ENCODE peak calls at places on chromosomes 13 and 19, in ten cellular contexts. X is mammary epithelial cell, G is endothelial cell of umbilical vein, I is cardiac muscle cell, J is esophagus muscularis mucosa, Z is upper lobe of right lung, A is sigmoid colon, W is uterus, D is neural progenitor cell, T is stomach. N is an unnamed sample. For H3K27me3, the result is how much of the 10 kb centered on the place peaks cover.

GRCh38 chr19:51327066-51327985 is 14.6 kb downstream of the VSIG10L start:
- DNase-seq in X (peak), G (peak), I (peak), J (no peak), Z (peak), A (no peak), W (no peak), D (peak), T (peak), N (no peak)

GRCh38 chr13:68056816-68057710 is 826.9 kb upstream of the PCDH9 start:
- DNase-seq in X (peak), G (peak), I (no peak), J (no peak), Z (no peak), A (no peak), W (no peak), D (no peak), T (no peak), N (peak)

GRCh38 chr13:98133949-98134348 is 8.9 kb upstream of the FARP1 start:
- DNase-seq in X (no peak), G (no peak), I (no peak), J (no peak), Z (no peak), A (no peak), W (no peak), D (no peak), T (no peak), N (no peak)

GRCh38 chr19:4075373-4075772 is 8.7 kb upstream of the ZBTB7A start:
- DNase-seq in X (no peak), G (peak), I (no peak), J (no peak), Z (peak), A (no peak), W (no peak), D (no peak), T (no peak), N (no peak)

GRCh38 chr13:94028234-94029145 is 451.0 kb downstream of the DCT start:
- DNase-seq in X (no peak), G (no peak), I (peak), J (no peak), Z (no peak), A (no peak), W (no peak), D (no peak), T (no peak), N (no peak)

GRCh38 chr13:109790071-109790470 is 3.7 kb upstream of the IRS2 start:
- DNase-seq in X (no peak), G (no peak), I (no peak), J (no peak), Z (no peak), A (no peak), W (no peak), D (no peak), T (no peak), N (peak)

GRCh38 chr13:99376924-99377323 is 69.7 kb upstream of the GPR183 start:
- DNase-seq in X (no peak), G (no peak), I (no peak), J (no peak), Z (no peak), A (no peak), W (no peak), D (no peak), T (no peak), N (no peak)

GRCh38 chr13:27006519-27007161 is 165.0 kb downstream of the USP12 start:
- DNase-seq in X (peak), G (no peak), I (peak), J (no peak), Z (peak), A (peak), W (no peak), D (peak), T (peak), N (no peak)

GRCh38 chr13:27018882-27019281 is 152.7 kb downstream of the USP12 start:
- DNase-seq in X (no peak), G (no peak), I (peak), J (no peak), Z (no peak), A (no peak), W (no peak), D (no peak), T (no peak), N (no peak)

GRCh38 chr13:112207124-112207523 is 140.2 kb downstream of the SOX1 start:
- DNase-seq in X (no peak), G (no peak), I (no peak), J (no peak), Z (no peak), A (no peak), W (no peak), D (peak), T (no peak), N (no peak)

GRCh38 chr19:4083677-4084546 is 17.2 kb upstream of the ZBTB7A start:
- DNase-seq in X (no peak), G (no peak), I (no peak), J (no peak), Z (peak), A (no peak), W (no peak), D (no peak), T (peak), N (no peak)

GRCh38 chr19:39409207-39409885 is 2.7 kb downstream of the ZFP36 start:
- DNase-seq in X (peak), G (peak), I (peak), J (peak), Z (peak), A (peak), W (peak), D (no peak), T (peak), N (peak)

GRCh38 chr13:97466782-97467181 is 32.8 kb downstream of the RAP2A start:
- DNase-seq in X (no peak), G (no peak), I (no peak), J (no peak), Z (no peak), A (no peak), W (no peak), D (no peak), T (no peak), N (no peak)

GRCh38 chr13:52847682-52848432 is 583 bp downstream of the PCDH8 start:
- DNase-seq in X (no peak), G (no peak), I (no peak), J (no peak), Z (no peak), A (no peak), W (no peak), D (peak), T (no peak), N (no peak)

GRCh38 chr13:52846567-52847321 is 1.7 kb downstream of the PCDH8 start:
- DNase-seq in X (peak), G (peak), I (peak), J (no peak), Z (peak), A (no peak), W (no peak), D (peak), T (no peak), N (no peak)

GRCh38 chr13:52848455-52849190 is at the start of gene PCDH8:
- DNase-seq in X (no peak), G (no peak), I (peak), J (no peak), Z (no peak), A (no peak), W (no peak), D (peak), T (no peak), N (no peak)

GRCh38 chr13:52845766-52846566 is 2.5 kb downstream of the PCDH8 start:
- DNase-seq in X (no peak), G (peak), I (peak), J (no peak), Z (peak), A (no peak), W (no peak), D (peak), T (no peak), N (no peak)

DNA sequence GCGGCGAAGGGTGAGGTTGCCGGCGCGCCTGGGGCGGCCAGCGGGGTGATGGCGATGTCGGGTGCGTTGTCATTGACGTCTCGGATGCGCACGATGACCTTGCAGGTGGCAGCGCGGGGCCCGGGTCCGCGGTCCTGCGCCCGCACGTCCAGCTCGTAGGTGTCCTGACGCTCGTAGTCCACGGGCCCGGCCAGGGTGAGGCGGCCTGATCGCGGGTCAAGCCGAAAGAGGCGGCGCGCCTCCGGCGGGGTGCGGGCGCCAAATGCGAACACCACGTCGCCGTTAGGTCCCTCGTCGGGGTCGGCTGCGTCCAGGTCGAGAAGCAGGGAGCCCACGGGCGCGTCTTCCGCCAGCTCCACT is 1.1 kb downstream of the PCDH8 start:
- DNase-seq in X (no peak), G (no peak), I (no peak), J (no peak), Z (no peak), A (no peak), W (no peak), D (no peak), T (no peak), N (no peak)
- H3K27me3 ChIP-seq in X (half or more), G (half or more), I (half or more), J (half or more), Z (half or more), A (half or more), W (under half), D (half or more), T (under half), N (half or more)

GRCh38 chr19:44930088-44930487 is 11.9 kb upstream of the APOC4 start:
- DNase-seq in X (no peak), G (no peak), I (no peak), J (no peak), Z (no peak), A (no peak), W (no peak), D (no peak), T (no peak), N (no peak)

GRCh38 chr19:44927746-44928145 is 13.3 kb downstream of the APOC1 start:
- DNase-seq in X (no peak), G (no peak), I (no peak), J (no peak), Z (no peak), A (no peak), W (no peak), D (no peak), T (no peak), N (no peak)

GRCh38 chr19:44924243-44924725 is 9.9 kb downstream of the APOC1 start:
- DNase-seq in X (no peak), G (no peak), I (no peak), J (no peak), Z (no peak), A (no peak), W (no peak), D (no peak), T (no peak), N (no peak)

GRCh38 chr19:44925114-44925891 is 10.9 kb downstream of the APOC1 start:
- DNase-seq in X (no peak), G (no peak), I (no peak), J (no peak), Z (peak), A (peak), W (peak), D (no peak), T (peak), N (no peak)
- H3K4me3 ChIP-seq in X (no peak), G (no peak), I (no peak), J (no peak), Z (no peak), A (no peak), W (no peak), D (no peak), T (no peak), N (no peak)

DNA sequence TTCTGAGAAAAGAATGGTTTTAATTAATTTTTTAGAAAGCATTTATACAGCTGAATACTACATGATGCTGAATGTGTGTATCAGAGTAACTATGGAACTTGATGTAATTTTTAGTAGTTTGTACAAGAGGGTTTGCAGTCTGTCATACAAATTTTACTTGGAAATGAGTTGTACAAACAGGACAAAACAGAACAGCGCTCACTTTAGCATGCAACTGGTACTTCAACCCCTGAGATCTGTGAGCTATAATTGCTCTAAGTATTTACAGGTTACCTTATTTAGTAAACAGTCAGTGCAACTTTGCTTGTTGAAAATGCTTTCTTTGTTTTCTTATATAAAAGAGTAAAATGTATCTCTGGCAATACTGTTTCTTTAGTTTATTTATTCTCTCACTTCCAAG is 719 bp downstream of the TNFRSF19 start:
- DNase-seq in X (no peak), G (no peak), I (no peak), J (no peak), Z (no peak), A (no peak), W (no peak), D (no peak), T (no peak), N (peak)
- TF ChIP-seq CTCF in X (no peak), G (no peak), I (peak), J (peak), Z (no peak), A (no peak), W (no peak), D (peak), T (no peak), N (no peak)

GRCh38 chr19:1286451-1286858 is 782 bp downstream of the EFNA2 start:
- DNase-seq in X (no peak), G (no peak), I (no peak), J (no peak), Z (no peak), A (no peak), W (no peak), D (no peak), T (no peak), N (no peak)

GRCh38 chr19:1288528-1289394 is 3.1 kb downstream of the EFNA2 start:
- DNase-seq in X (no peak), G (no peak), I (no peak), J (no peak), Z (no peak), A (no peak), W (no peak), D (no peak), T (no peak), N (no peak)

GRCh38 chr19:1287622-1288527 is 2.2 kb downstream of the EFNA2 start:
- DNase-seq in X (no peak), G (no peak), I (no peak), J (no peak), Z (no peak), A (no peak), W (no peak), D (peak), T (no peak), N (no peak)

GRCh38 chr19:1285737-1286360 is at the start of gene EFNA2:
- DNase-seq in X (no peak), G (no peak), I (peak), J (no peak), Z (no peak), A (no peak), W (no peak), D (peak), T (no peak), N (no peak)

DNA sequence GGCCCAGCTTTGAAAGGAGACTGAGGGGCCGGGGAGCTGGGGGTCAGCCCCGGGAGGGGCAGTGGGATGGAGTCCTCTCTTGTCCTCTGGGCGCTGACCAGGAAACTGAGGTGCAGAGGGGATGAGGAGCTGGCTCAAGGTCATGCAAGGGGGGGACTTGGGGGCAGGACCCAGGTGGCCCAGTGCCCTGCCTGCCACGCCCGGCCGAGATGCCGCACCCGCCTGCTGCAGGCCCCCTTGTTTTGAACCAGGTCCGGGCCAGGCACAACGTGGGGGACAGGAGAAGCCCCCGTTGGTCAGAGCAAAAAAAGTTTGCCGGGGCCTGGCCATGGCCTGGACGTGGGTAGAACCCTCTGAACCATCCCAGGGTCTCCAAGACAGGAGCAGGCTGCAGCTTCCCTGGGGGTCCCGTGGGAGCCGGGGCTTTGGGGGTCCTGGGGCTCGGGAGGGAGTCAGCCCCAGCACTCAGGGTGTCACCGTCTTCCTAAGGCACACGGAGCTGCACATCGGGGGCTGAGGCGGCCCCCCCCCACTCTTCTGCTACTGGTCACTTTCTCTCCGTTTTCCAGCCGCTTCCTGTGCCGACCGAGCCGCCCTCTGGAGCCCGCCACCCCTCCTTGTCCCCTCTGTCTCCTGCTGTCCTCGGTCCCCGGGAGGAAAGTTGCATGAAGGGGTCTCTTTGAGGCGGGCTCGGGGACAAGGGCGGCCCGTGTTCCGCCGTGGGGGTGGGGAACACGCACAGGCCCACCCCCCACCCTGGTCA is 1.4 kb downstream of the EFNA2 start:
- DNase-seq in X (no peak), G (no peak), I (no peak), J (no peak), Z (no peak), A (no peak), W (no peak), D (no peak), T (no peak), N (no peak)
- H3K27me3 ChIP-seq in X (under half), G (under half), I (under half), J (half or more), Z (half or more), A (half or more), W (under half), D (under half), T (under half), N (under half)

GRCh38 chr19:48670699-48671455 is 1.9 kb downstream of the NTN5 start:
- DNase-seq in X (no peak), G (no peak), I (no peak), J (no peak), Z (no peak), A (no peak), W (no peak), D (no peak), T (no peak), N (no peak)
- H3K4me3 ChIP-seq in X (no peak), G (no peak), I (no peak), J (no peak), Z (no peak), A (no peak), W (no peak), D (no peak), T (no peak), N (no peak)

N was measured in bronchial epithelial cell.